ENCODE peak calls at places on chromosomes 4 and X, in four cellular contexts. R is GM12865, G is NCI-H187 treated with DMSO at 0.1 percent for 48 hours, I is B cell. F is an unnamed sample.

GRCh38 chrX:8849945-8850344 is 48.8 kb upstream of the FAM9A start:
- DNase-seq in I (no peak), G (no peak), R (peak), F (no peak)

GRCh38 chr4:103429283-103429682 is 231.1 kb upstream of the CENPE start:
- DNase-seq in R (peak), G (no peak), I (no peak), F (peak)

GRCh38 chr4:89994176-89994873 is 99.7 kb downstream of the MMRN1 start:
- DNase-seq in I (no peak), R (no peak), G (no peak), F (no peak)

GRCh38 chrX:57925806-57926205 is 15.5 kb upstream of the ZXDA start:
- DNase-seq in R (no peak), G (no peak), I (no peak), F (no peak)

GRCh38 chr4:169115897-169116254 is 105.8 kb upstream of the CBR4 start:
- DNase-seq in G (peak), R (no peak), I (no peak), F (no peak)

GRCh38 chrX:118179718-118180117 is 63.1 kb upstream of the KLHL13 start:
- DNase-seq in R (no peak), G (no peak), I (no peak), F (no peak)

GRCh38 chr4:7903686-7904085 is 36.0 kb downstream of the AFAP1 start:
- DNase-seq in I (no peak), R (no peak), G (no peak), F (no peak)

GRCh38 chrX:141278306-141278705 is 36.0 kb upstream of the SPANXC start:
- DNase-seq in R (peak), I (no peak), G (no peak), F (no peak)

GRCh38 chrX:1592863-1593201 is 1.4 kb downstream of the AKAP17A start:
- DNase-seq in G (no peak), I (no peak), R (no peak), F (no peak)

GRCh38 chr4:99635601-99636000 is 22.0 kb downstream of the C4orf54 start:
- DNase-seq in G (no peak), I (no peak), R (no peak), F (no peak)

GRCh38 chrX:140480765-140481164 is 24.1 kb downstream of the SOX3 start:
- DNase-seq in I (no peak), R (no peak), G (no peak), F (no peak)

GRCh38 chrX:68190799-68191198 is 242.5 kb downstream of the OPHN1 start:
- DNase-seq in R (no peak), I (no peak), G (no peak), F (no peak)

GRCh38 chr4:10239982-10240654 is 123.5 kb upstream of the WDR1 start:
- DNase-seq in R (no peak), I (no peak), G (no peak), F (no peak)

GRCh38 chr4:53592686-53593641 is 1.7 kb upstream of the LNX1 start:
- DNase-seq in R (no peak), I (no peak), G (no peak), F (no peak)

F was measured in GM20000.